ENCODE peak calls at places on chromosomes 3 and 15, in six cellular contexts. H is K562, Z is cardiac muscle cell, J is Caco-2, T is HCT116, R is transverse colon. A is an unnamed sample. For H3K4me1 and H3K27me3, the result is how much of the 10 kb centered on the place peaks cover.

GRCh38 chr3:133962879-133963278 is 66.8 kb downstream of the SLCO2A1 start:
- DNase-seq in H (no peak), Z (peak), J (peak), T (no peak), R (no peak), A (no peak)

GRCh38 chr3:127749787-127750225 is 72.5 kb downstream of the MGLL start:
- DNase-seq in H (no peak), Z (no peak), J (no peak), T (no peak), R (no peak), A (no peak)

GRCh38 chr3:193129607-193130006 is 111.4 kb upstream of the PLAAT1 start:
- DNase-seq in H (no peak), Z (no peak), J (peak), T (no peak), R (no peak), A (no peak)

GRCh38 chr3:52253314-52254260 is 8.0 kb downstream of the PPM1M start:
- DNase-seq in H (no peak), Z (peak), J (no peak), T (no peak), R (peak), A (no peak)

GRCh38 chr3:57281710-57282109 is 10.8 kb downstream of the ASB14 start:
- DNase-seq in H (no peak), Z (peak), J (no peak), T (no peak), R (no peak), A (no peak)

GRCh38 chr3:115922681-115923347 is 299.5 kb downstream of the GAP43 start:
- DNase-seq in H (no peak), Z (peak), J (peak), T (peak), R (no peak), A (no peak)

GRCh38 chr3:16978234-16978920 is 93.6 kb downstream of the PLCL2 start:
- DNase-seq in H (no peak), Z (no peak), J (no peak), T (no peak), R (no peak), A (no peak)

GRCh38 chr15:72227192-72227586 is 3.8 kb downstream of the PKM start:
- DNase-seq in H (no peak), Z (peak), J (no peak), T (peak), R (no peak), A (peak)

GRCh38 chr15:50698101-50698500 is 11.5 kb upstream of the TRPM7 start:
- DNase-seq in H (no peak), Z (no peak), J (no peak), T (no peak), R (no peak), A (no peak)

GRCh38 chr3:29267231-29267630 is 13.6 kb upstream of the RBMS3 start:
- DNase-seq in H (no peak), Z (no peak), J (no peak), T (no peak), R (no peak), A (no peak)

GRCh38 chr3:139538733-139539132 is 809 bp downstream of the RBP1 start:
- DNase-seq in H (no peak), Z (peak), J (no peak), T (no peak), R (peak), A (peak)

GRCh38 chr3:153442799-153443487 is 280.9 kb downstream of the RAP2B start:
- DNase-seq in H (no peak), Z (no peak), J (no peak), T (no peak), R (no peak), A (no peak)

GRCh38 chr15:75367406-75367912 is 948 bp downstream of the MAN2C1 start:
- DNase-seq in H (no peak), Z (no peak), J (no peak), T (no peak), R (no peak), A (peak)

GRCh38 chr15:90851114-90851513 is 17.3 kb upstream of the FURIN start:
- DNase-seq in H (no peak), Z (no peak), J (no peak), T (no peak), R (no peak), A (no peak)

GRCh38 chr3:116135462-116135861 is 309.8 kb downstream of the LSAMP start:
- DNase-seq in H (no peak), Z (peak), J (no peak), T (no peak), R (peak), A (peak)

GRCh38 chr3:134646086-134646485 is 4.7 kb downstream of the KY start:
- DNase-seq in H (no peak), Z (no peak), J (no peak), T (no peak), R (no peak), A (no peak)

GRCh38 chr3:39460677-39461076 is 6.8 kb upstream of the MOBP start:
- DNase-seq in H (no peak), Z (no peak), J (no peak), T (no peak), R (peak), A (no peak)

GRCh38 chr3:39808467-39809180 is 785 bp upstream of the MYRIP start:
- DNase-seq in H (no peak), Z (peak), J (peak), T (no peak), R (no peak), A (no peak)

GRCh38 chr3:30286007-30286669 is 320.3 kb upstream of the TGFBR2 start:
- DNase-seq in H (no peak), Z (peak), J (no peak), T (peak), R (peak), A (peak)

GRCh38 chr3:80190051-80190450 is 422.3 kb upstream of the ROBO1 start:
- DNase-seq in H (no peak), Z (peak), J (no peak), T (no peak), R (no peak), A (peak)

GRCh38 chr3:118938183-118938961 is 96.3 kb downstream of the IGSF11 start:
- DNase-seq in H (no peak), Z (peak), J (no peak), T (no peak), R (no peak), A (no peak)

GRCh38 chr3:194928183-194928736 is 242.6 kb downstream of the FAM43A start:
- DNase-seq in H (no peak), Z (peak), J (peak), T (no peak), R (no peak), A (no peak)

GRCh38 chr3:143975549-143976152 is 4.0 kb downstream of the DIPK2A start:
- DNase-seq in H (peak), Z (peak), J (peak), T (no peak), R (no peak), A (no peak)

GRCh38 chr3:121483290-121483689 is 62.5 kb downstream of the POLQ start:
- DNase-seq in H (no peak), Z (peak), J (no peak), T (no peak), R (no peak), A (no peak)

GRCh38 chr15:55998478-55998877 is 5.1 kb upstream of the NEDD4 start:
- DNase-seq in H (no peak), Z (no peak), J (no peak), T (no peak), R (no peak), A (no peak)

GRCh38 chr3:33218072-33218445 is 551 bp downstream of the SUSD5 start:
- DNase-seq in H (no peak), Z (no peak), J (no peak), T (no peak), R (no peak), A (no peak)

GRCh38 chr15:70195171-70195807 is 97.6 kb upstream of the TLE3 start:
- DNase-seq in H (no peak), Z (no peak), J (no peak), T (no peak), R (no peak), A (no peak)

GRCh38 chr3:94064243-94064642 is 1.4 kb downstream of the NSUN3 start:
- DNase-seq in H (no peak), Z (no peak), J (no peak), T (no peak), R (no peak), A (no peak)

GRCh38 chr3:99242271-99242670 is 340.8 kb upstream of the DCBLD2 start:
- DNase-seq in H (no peak), Z (no peak), J (no peak), T (no peak), R (no peak), A (no peak)

GRCh38 chr3:120615863-120616599 is 19.9 kb downstream of the NDUFB4 start:
- DNase-seq in H (no peak), Z (peak), J (no peak), T (no peak), R (peak), A (peak)

GRCh38 chr3:153293222-153293621 is 131.2 kb downstream of the RAP2B start:
- DNase-seq in H (no peak), Z (peak), J (no peak), T (no peak), R (no peak), A (no peak)

GRCh38 chr3:27312044-27312668 is 57.0 kb downstream of the NEK10 start:
- DNase-seq in H (peak), Z (peak), J (peak), T (peak), R (no peak), A (no peak)

GRCh38 chr3:12993022-12993622 is 80.1 kb downstream of the IQSEC1 start:
- DNase-seq in H (peak), Z (no peak), J (peak), T (no peak), R (peak), A (peak)

GRCh38 chr3:195397524-195397923 is 45.3 kb downstream of the ACAP2 start:
- DNase-seq in H (no peak), Z (no peak), J (no peak), T (no peak), R (no peak), A (no peak)

GRCh38 chr3:107627962-107628542 is 105.3 kb downstream of the BBX start:
- DNase-seq in H (no peak), Z (no peak), J (no peak), T (no peak), R (no peak), A (no peak)

GRCh38 chr3:189936210-189936609 is 184.5 kb downstream of the P3H2 start:
- DNase-seq in H (no peak), Z (no peak), J (no peak), T (no peak), R (no peak), A (no peak)

GRCh38 chr3:132605374-132605792 is 8.3 kb downstream of the ACKR4 start:
- DNase-seq in H (no peak), Z (peak), J (no peak), T (no peak), R (no peak), A (no peak)

GRCh38 chr15:98138910-98139309 is 178.4 kb downstream of the ARRDC4 start:
- DNase-seq in H (no peak), Z (no peak), J (no peak), T (no peak), R (no peak), A (no peak)

GRCh38 chr3:4824948-4825325 is 154.3 kb upstream of the BHLHE40 start:
- DNase-seq in H (peak), Z (peak), J (no peak), T (peak), R (no peak), A (no peak)

GRCh38 chr15:74529911-74530310 is 11.1 kb upstream of the ARID3B start:
- DNase-seq in H (no peak), Z (peak), J (no peak), T (no peak), R (no peak), A (no peak)

GRCh38 chr15:25408929-25409328 is 29.9 kb downstream of the UBE3A start:
- DNase-seq in H (no peak), Z (no peak), J (no peak), T (no peak), R (peak), A (no peak)

GRCh38 chr15:25406846-25407245 is 32.0 kb downstream of the UBE3A start:
- DNase-seq in H (no peak), Z (no peak), J (no peak), T (no peak), R (no peak), A (no peak)

GRCh38 chr15:25408428-25408827 is 30.4 kb downstream of the UBE3A start:
- DNase-seq in H (no peak), Z (peak), J (no peak), T (no peak), R (no peak), A (no peak)

GRCh38 chr15:25410649-25411048 is 28.2 kb downstream of the UBE3A start:
- DNase-seq in H (no peak), Z (peak), J (no peak), T (no peak), R (no peak), A (no peak)

GRCh38 chr15:25407950-25408349 is 30.9 kb downstream of the UBE3A start:
- DNase-seq in H (no peak), Z (no peak), J (no peak), T (no peak), R (no peak), A (no peak)
- TF ChIP-seq CTCF in H (no peak), Z (no peak), J (no peak), T (no peak), R (no peak), A (no peak)

DNA sequence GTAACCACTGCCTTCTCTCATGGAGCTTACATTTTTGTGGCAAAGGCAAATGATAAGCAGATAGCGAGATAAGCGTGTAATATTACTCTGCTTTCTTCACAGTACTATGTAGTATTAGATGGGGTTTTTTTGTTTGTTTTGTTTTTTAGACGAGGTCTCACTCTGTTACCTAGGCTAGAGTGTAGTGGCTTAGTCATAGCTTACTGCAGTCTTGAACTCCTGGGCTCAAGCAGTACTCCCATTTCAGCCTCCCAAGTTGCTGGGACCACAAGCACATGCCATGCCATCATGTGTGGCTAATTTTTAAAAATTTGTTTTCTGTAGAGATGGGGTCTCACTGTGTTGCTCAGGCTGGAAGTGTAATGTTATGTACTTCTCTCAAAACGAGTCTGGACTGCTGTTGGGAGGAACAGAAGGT is 22.9 kb downstream of the MBNL1 start:
- DNase-seq in H (no peak), Z (peak), J (no peak), T (no peak), R (no peak), A (no peak)
- H3K4me1 ChIP-seq in H (under half), Z (under half), J (under half), T (under half), R (under half), A (under half)

GRCh38 chr3:47342156-47342555 is 38.7 kb upstream of the PTPN23 start:
- DNase-seq in H (no peak), Z (peak), J (no peak), T (no peak), R (no peak), A (no peak)
- H3K27me3 ChIP-seq in H (under half), Z (under half), J (under half), T (under half), R (under half), A (under half)

DNA sequence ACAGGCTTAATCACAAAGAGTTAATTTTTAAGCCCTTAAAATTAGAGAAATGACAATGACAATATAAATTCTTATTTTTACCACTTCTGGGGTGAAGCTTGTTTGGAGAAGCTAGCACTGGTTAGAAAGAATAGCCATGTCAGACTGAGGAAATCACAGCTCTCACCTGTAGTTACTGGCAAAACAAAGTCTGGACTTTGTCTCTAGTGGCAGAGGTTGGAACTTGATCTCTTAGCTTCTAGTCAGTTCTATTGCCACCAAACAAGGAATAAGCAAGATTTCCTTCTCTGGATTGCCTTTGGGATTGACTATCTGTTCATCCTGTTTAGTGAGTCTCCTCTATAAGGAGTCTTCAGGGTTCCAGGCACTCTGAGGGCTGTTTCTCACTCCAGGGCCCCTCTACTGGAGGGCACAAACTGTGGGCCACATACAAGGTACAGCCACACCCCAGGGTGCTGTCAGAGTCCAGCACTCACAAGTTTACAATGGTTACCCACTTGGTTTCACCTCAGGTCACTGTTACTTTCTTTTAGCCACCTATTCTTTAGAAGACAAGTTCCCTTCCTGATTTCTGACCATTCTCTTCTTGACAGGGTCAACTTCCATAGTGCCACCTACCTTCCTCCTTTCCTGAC is 426.6 kb upstream of the THBS1 start:
- DNase-seq in H (peak), Z (no peak), J (peak), T (no peak), R (peak), A (no peak)
- TF ChIP-seq CTCF in H (no peak), Z (no peak), J (peak), T (peak), R (peak), A (no peak)

DNA sequence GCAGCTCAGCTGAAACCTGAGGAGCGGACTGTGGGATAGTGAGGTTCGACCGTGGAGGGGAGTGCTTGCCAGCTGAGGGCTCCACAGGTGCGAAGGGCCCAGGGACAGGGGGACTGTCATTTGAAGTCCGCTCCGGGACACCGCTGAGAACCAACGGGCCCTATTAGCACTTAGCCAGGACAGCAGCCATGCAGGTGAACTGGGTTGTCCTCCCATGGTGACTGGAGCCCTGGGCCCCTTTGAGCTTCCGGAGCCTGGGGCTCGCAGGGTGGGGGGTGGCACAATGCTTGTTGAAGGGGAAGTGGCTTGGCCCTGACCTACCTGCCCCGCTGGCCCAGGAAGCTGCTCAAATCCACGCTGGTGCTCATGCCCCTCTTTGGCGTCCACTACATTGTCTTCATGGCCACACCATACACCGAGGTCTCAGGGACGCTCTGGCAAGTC is 24.7 kb downstream of the PTH1R start:
- DNase-seq in H (no peak), Z (no peak), J (no peak), T (no peak), R (no peak), A (no peak)
- H3K4me1 ChIP-seq in H (under half), Z (under half), J (under half), T (under half), R (under half), A (under half)

GRCh38 chr15:89396723-89397652 is 62.4 kb upstream of the POLG start:
- DNase-seq in H (no peak), Z (no peak), J (no peak), T (no peak), R (no peak), A (no peak)

GRCh38 chr15:89399070-89399389 is 64.4 kb upstream of the POLG start:
- DNase-seq in H (no peak), Z (no peak), J (no peak), T (no peak), R (no peak), A (no peak)

GRCh38 chr15:89395996-89396395 is 61.4 kb upstream of the POLG start:
- DNase-seq in H (no peak), Z (no peak), J (no peak), T (no peak), R (no peak), A (no peak)

GRCh38 chr15:89397653-89398023 is 63.0 kb upstream of the POLG start:
- DNase-seq in H (no peak), Z (no peak), J (no peak), T (no peak), R (no peak), A (no peak)

DNA sequence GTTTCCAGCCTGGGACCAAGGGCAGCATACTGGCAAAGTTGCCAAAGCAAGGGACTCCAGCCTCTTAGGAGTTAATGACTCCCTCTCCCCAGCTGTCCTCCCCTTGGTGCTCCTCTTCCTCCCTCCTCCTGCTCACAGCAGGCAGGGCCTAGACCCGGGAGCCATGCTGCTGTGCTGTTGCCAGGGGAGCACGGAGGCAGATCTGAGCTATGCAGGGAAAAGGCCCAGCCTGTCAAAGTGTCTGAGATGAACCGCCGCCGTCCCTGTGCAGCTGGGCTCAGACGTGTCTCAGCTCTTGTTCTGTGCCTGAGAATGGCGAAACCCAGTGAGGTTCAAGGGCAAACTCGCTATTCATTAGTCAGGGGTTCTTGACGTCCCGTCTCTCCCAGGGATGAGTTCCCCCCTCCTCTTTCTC is 60.8 kb upstream of the POLG start:
- DNase-seq in H (no peak), Z (no peak), J (no peak), T (no peak), R (no peak), A (peak)
- H3K27me3 ChIP-seq in H (under half), Z (half or more), J (under half), T (under half), R (half or more), A (under half)

GRCh38 chr3:155934215-155934614 is 63.8 kb downstream of the GMPS start:
- DNase-seq in H (no peak), Z (peak), J (no peak), T (no peak), R (no peak), A (no peak)
- TF ChIP-seq CTCF in H (no peak), Z (peak), J (no peak), T (no peak), R (no peak), A (no peak)

GRCh38 chr15:63084806-63085205 is 36.9 kb upstream of the LACTB start:
- DNase-seq in H (no peak), Z (no peak), J (no peak), T (no peak), R (no peak), A (no peak)

GRCh38 chr15:63083541-63083940 is 38.1 kb upstream of the LACTB start:
- DNase-seq in H (peak), Z (no peak), J (no peak), T (no peak), R (no peak), A (no peak)

GRCh38 chr15:63082366-63082765 is 39.3 kb upstream of the LACTB start:
- DNase-seq in H (no peak), Z (no peak), J (peak), T (no peak), R (no peak), A (no peak)

GRCh38 chr15:63085289-63085688 is 36.4 kb upstream of the LACTB start:
- DNase-seq in H (no peak), Z (no peak), J (no peak), T (no peak), R (no peak), A (no peak)

GRCh38 chr15:63083046-63083445 is 38.6 kb upstream of the LACTB start:
- DNase-seq in H (no peak), Z (no peak), J (no peak), T (no peak), R (peak), A (no peak)
- H3K4me1 ChIP-seq in H (under half), Z (under half), J (under half), T (under half), R (under half), A (under half)

A was measured in adrenal gland.